ENCODE peak calls at places on chromosome 2, in eight cellular contexts. X, I, D, M, G, W, L and N are unnamed samples.

GRCh38 chr2:234158812-234159211 is 108.3 kb downstream of the SPP2 start:
- DNase-seq in D (no peak), X (no peak), G (no peak), I (no peak), W (no peak), M (peak), L (no peak), N (peak)

GRCh38 chr2:197628043-197628500 is 47.3 kb downstream of the RFTN2 start:
- DNase-seq in L (no peak), I (peak), G (peak), M (peak), D (no peak), X (no peak), W (no peak), N (no peak)

GRCh38 chr2:241069821-241070281 is 32.2 kb downstream of the MTERF4 start:
- DNase-seq in D (no peak), I (peak), W (no peak), X (no peak), M (no peak), G (no peak), L (no peak), N (no peak)

GRCh38 chr2:29322011-29322410 is 206.8 kb downstream of the CLIP4 start:
- DNase-seq in L (no peak), D (no peak), X (no peak), M (peak), W (no peak), G (no peak), I (no peak), N (no peak)

GRCh38 chr2:10269711-10270610 is 32.7 kb upstream of the HPCAL1 start:
- DNase-seq in L (no peak), G (no peak), D (peak), X (no peak), W (no peak), I (peak), M (no peak), N (no peak)

GRCh38 chr2:132420776-132421175 is 4.2 kb downstream of the GPR39 start:
- DNase-seq in D (no peak), X (no peak), W (no peak), G (no peak), I (no peak), L (no peak), M (peak), N (peak)

GRCh38 chr2:72115361-72116080 is 32.1 kb downstream of the CYP26B1 start:
- DNase-seq in D (peak), G (peak), I (no peak), L (no peak), X (no peak), M (peak), W (peak), N (peak)

GRCh38 chr2:231737761-231738160 is 29.4 kb downstream of the PTMA start:
- DNase-seq in I (no peak), D (no peak), L (no peak), X (no peak), M (no peak), W (no peak), G (no peak), N (no peak)

GRCh38 chr2:128642316-128642715 is 323.6 kb upstream of the HS6ST1 start:
- DNase-seq in L (no peak), M (no peak), W (no peak), D (no peak), I (no peak), X (no peak), G (no peak), N (no peak)

GRCh38 chr2:176856645-176857044 is 355.9 kb upstream of the HNRNPA3 start:
- DNase-seq in G (no peak), X (no peak), D (no peak), W (no peak), L (no peak), I (no peak), M (no peak), N (no peak)

GRCh38 chr2:29201979-29202378 is 86.8 kb downstream of the CLIP4 start:
- DNase-seq in G (no peak), X (no peak), M (no peak), I (no peak), L (no peak), W (no peak), D (no peak), N (no peak)

GRCh38 chr2:160442603-160443002 is 51.0 kb downstream of the RBMS1 start:
- DNase-seq in M (no peak), L (no peak), W (no peak), D (no peak), X (no peak), G (no peak), I (no peak), N (no peak)

GRCh38 chr2:203656522-203657287 is 49.7 kb upstream of the CD28 start:
- DNase-seq in I (no peak), G (no peak), L (peak), W (peak), D (peak), X (peak), M (peak), N (peak)

GRCh38 chr2:8882094-8882493 is 44.7 kb upstream of the KIDINS220 start:
- DNase-seq in I (no peak), W (no peak), L (no peak), X (peak), G (peak), M (peak), D (no peak), N (peak)

GRCh38 chr2:36777788-36778187 is 81.3 kb downstream of the VIT start:
- DNase-seq in L (no peak), X (no peak), I (no peak), D (no peak), M (no peak), W (no peak), G (no peak), N (no peak)

GRCh38 chr2:33589444-33589843 is 9.7 kb downstream of the FAM98A start:
- DNase-seq in M (no peak), G (no peak), L (no peak), X (no peak), D (no peak), I (no peak), W (peak), N (peak)

GRCh38 chr2:46674451-46674850 is 195.1 kb downstream of the TMEM247 start:
- DNase-seq in L (no peak), M (no peak), G (no peak), X (no peak), W (no peak), D (no peak), I (no peak), N (no peak)

GRCh38 chr2:70702711-70703395 is 65.1 kb downstream of the ADD2 start:
- DNase-seq in L (no peak), M (no peak), W (no peak), D (no peak), X (no peak), I (no peak), G (no peak), N (no peak)

GRCh38 chr2:105518897-105519296 is 120.0 kb upstream of the FHL2 start:
- DNase-seq in G (no peak), L (no peak), X (peak), M (no peak), I (no peak), W (no peak), D (no peak), N (peak)

GRCh38 chr2:101881131-101881530 is 110.6 kb upstream of the IL1R2 start:
- DNase-seq in I (no peak), G (no peak), L (no peak), M (peak), W (no peak), X (no peak), D (no peak), N (no peak)

GRCh38 chr2:45935791-45936622 is 284.5 kb downstream of the PRKCE start:
- DNase-seq in X (peak), L (peak), D (peak), W (peak), M (peak), I (peak), G (peak), N (peak)

GRCh38 chr2:54524236-54524991 is 68.3 kb downstream of the SPTBN1 start:
- DNase-seq in W (peak), I (no peak), M (peak), X (no peak), G (no peak), D (peak), L (no peak), N (no peak)

GRCh38 chr2:105557021-105557420 is 158.2 kb upstream of the FHL2 start:
- DNase-seq in M (no peak), L (no peak), G (no peak), D (no peak), I (peak), W (no peak), X (no peak), N (no peak)

GRCh38 chr2:207110310-207110709 is 55.4 kb downstream of the KLF7 start:
- DNase-seq in X (no peak), L (no peak), W (no peak), M (no peak), I (no peak), D (no peak), G (no peak), N (no peak)

GRCh38 chr2:200104015-200104414 is 148.6 kb downstream of the MAIP1 start:
- DNase-seq in G (no peak), D (peak), W (no peak), X (no peak), L (no peak), M (peak), I (no peak), N (peak)

GRCh38 chr2:94871226-94872087 is at the start of gene TEKT4:
- DNase-seq in M (no peak), I (peak), D (peak), W (no peak), X (no peak), L (no peak), G (no peak), N (no peak)

GRCh38 chr2:238719641-238720040 is 128.2 kb upstream of the TWIST2 start:
- DNase-seq in G (no peak), L (no peak), X (no peak), I (no peak), D (no peak), M (no peak), W (no peak), N (no peak)

GRCh38 chr2:112150851-112151250 is 12.7 kb downstream of the FBLN7 start:
- DNase-seq in X (no peak), W (no peak), I (peak), M (no peak), G (no peak), L (no peak), D (no peak), N (no peak)

GRCh38 chr2:109513749-109514588 is 99.8 kb downstream of the SEPTIN10 start:
- DNase-seq in L (no peak), W (peak), M (peak), D (peak), X (no peak), I (peak), G (no peak), N (peak)

GRCh38 chr2:64617631-64618151 is 36.0 kb downstream of the SERTAD2 start:
- DNase-seq in L (no peak), W (no peak), X (no peak), D (no peak), I (no peak), M (no peak), G (no peak), N (no peak)

GRCh38 chr2:10447300-10448207 is 573 bp downstream of the ODC1 start:
- DNase-seq in X (peak), G (no peak), I (peak), D (no peak), L (peak), W (peak), M (peak), N (peak)

GRCh38 chr2:231037731-231038482 is 584 bp downstream of the C2orf72 start:
- DNase-seq in X (no peak), M (no peak), I (no peak), G (peak), L (no peak), W (no peak), D (no peak), N (no peak)

GRCh38 chr2:189254268-189254883 is 74.8 kb upstream of the COL5A2 start:
- DNase-seq in X (no peak), L (no peak), I (peak), M (peak), G (no peak), D (no peak), W (peak), N (peak)

GRCh38 chr2:21281876-21282514 is 158.2 kb downstream of the TDRD15 start:
- DNase-seq in M (no peak), I (no peak), G (no peak), W (no peak), X (no peak), L (no peak), D (no peak), N (no peak)

GRCh38 chr2:43255249-43255960 is 29.0 kb upstream of the ZFP36L2 start:
- DNase-seq in G (no peak), D (no peak), I (no peak), L (no peak), W (no peak), M (no peak), X (peak), N (no peak)

GRCh38 chr2:10236571-10237391 is 65.9 kb upstream of the HPCAL1 start:
- DNase-seq in G (no peak), W (no peak), L (no peak), D (no peak), I (no peak), M (no peak), X (no peak), N (no peak)

GRCh38 chr2:106859498-106859897 is 26.5 kb downstream of the ST6GAL2 start:
- DNase-seq in X (no peak), W (no peak), I (no peak), G (no peak), D (no peak), L (no peak), M (no peak), N (no peak)

GRCh38 chr2:106857882-106858478 is 28.0 kb downstream of the ST6GAL2 start:
- DNase-seq in M (no peak), D (no peak), W (no peak), X (no peak), I (no peak), L (no peak), G (no peak), N (no peak)

GRCh38 chr2:106864051-106864450 is 21.9 kb downstream of the ST6GAL2 start:
- DNase-seq in I (no peak), W (no peak), M (no peak), L (no peak), X (no peak), D (no peak), G (no peak), N (no peak)

GRCh38 chr2:106863387-106863786 is 22.6 kb downstream of the ST6GAL2 start:
- DNase-seq in L (no peak), W (no peak), M (peak), G (no peak), I (no peak), X (no peak), D (no peak), N (no peak)

DNA sequence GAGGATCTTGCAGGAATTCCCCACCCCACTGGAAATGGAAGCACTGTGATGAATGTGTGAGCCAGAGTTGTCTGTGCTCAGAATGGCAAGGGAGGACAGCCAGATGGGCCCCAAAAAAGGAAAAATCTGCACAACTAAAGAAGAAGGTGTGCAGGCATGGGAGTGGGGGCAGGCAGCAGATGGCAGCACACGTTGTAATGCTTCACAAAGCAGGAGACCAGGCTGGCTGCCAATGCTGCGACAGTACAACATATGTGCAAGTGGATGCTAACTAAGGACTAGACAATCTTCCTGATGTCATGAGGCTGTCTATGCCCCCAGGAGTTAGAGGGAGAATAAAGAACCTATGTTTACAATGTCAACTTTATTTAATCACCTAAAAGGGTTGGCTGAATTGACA is 27.2 kb downstream of the ST6GAL2 start:
- DNase-seq in W (no peak), M (no peak), D (no peak), L (no peak), X (no peak), I (no peak), G (no peak), N (no peak)
- TF ChIP-seq CTCF in W (no peak), M (no peak), D (no peak), L (no peak), X (no peak), I (no peak), G (no peak), N (no peak)

GRCh38 chr2:20223345-20224190 is 1.4 kb downstream of the SDC1 start:
- DNase-seq in L (no peak), I (no peak), X (peak), G (peak), W (peak), M (peak), D (peak), N (peak)
- TF ChIP-seq CTCF in L (no peak), I (no peak), X (peak), G (peak), W (no peak), M (no peak), D (peak), N (no peak)

DNA sequence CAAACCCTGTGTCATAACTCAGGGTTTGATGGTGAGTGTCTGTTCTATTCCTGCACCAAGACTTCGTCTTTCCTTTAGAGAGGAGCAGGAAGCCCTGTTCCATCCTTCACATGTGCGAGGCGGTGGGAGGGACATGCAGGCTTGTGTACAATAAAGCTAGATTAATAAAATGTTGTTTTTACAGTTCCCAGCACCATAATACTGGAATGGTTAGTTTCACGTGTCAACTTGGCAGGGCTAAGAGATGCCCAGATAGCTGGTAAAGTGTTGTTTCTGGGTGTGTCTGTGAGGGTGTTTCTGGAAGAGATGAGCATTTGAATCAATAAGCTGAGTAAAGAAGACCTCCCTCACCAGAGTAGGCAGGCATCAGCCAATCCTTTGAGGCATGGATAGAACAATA is 48.8 kb upstream of the NPAS2 start:
- DNase-seq in W (no peak), I (no peak), D (no peak), M (no peak), X (no peak), L (no peak), G (no peak), N (no peak)
- TF ChIP-seq CTCF in W (no peak), I (no peak), D (no peak), M (no peak), X (no peak), L (no peak), G (no peak), N (no peak)

DNA sequence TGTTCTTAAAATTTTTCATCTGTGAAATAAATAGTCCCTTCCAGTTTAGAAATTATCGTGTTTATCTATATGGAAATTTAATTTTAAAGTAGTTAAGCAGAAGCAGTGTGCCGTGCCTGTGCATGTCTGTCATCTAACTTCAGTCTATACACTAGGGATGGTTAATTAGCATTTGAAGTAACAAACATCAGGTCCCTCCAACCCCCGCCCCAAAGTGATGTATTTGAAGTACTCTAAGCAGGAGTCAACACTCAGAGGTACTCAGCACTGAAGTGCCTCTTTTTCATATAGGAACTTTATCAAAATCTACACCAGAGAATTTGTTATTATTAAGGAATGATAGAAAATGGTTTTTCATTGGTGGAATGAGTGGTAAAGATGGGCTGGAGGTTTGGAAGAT is 33.0 kb downstream of the LANCL1 start:
- DNase-seq in I (no peak), G (no peak), W (no peak), D (no peak), M (no peak), X (no peak), L (no peak), N (no peak)
- TF ChIP-seq CTCF in I (no peak), G (no peak), W (no peak), D (no peak), M (no peak), X (no peak), L (no peak), N (no peak)

DNA sequence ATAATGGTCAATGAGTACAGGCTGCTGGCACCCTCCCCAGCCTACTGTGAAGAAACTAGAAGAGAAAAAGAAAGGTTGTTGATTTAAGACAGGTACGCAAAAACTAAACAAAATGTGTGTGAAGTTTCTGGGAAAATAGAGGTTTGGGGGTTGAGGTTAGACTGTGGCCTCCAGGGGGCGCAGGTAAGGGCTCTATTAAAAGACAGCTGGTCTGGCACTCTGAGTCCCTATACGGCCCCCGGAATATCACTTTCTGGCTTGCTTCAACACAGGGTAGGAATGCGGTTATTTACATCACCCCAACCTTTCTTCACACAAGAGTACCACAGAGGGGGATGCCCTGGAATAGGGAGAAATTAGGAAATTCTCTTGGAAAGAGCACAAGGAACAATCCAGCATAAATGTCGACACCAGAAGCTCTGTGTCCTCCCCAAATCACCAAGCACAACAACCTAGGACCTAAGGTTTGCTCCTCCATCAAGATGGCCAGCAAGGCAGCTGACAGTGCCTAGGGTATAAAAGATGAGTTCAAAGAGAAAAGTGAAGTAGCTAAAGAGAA is 480.8 kb upstream of the KLHL29 start:
- DNase-seq in X (peak), D (peak), G (peak), M (peak), W (peak), I (no peak), L (peak), N (peak)
- TF ChIP-seq CTCF in X (peak), D (peak), G (peak), M (peak), W (no peak), I (peak), L (peak), N (peak)

GRCh38 chr2:108369153-108369552 is 8.6 kb upstream of the SULT1C4 start:
- DNase-seq in X (no peak), W (no peak), L (no peak), D (no peak), G (no peak), M (no peak), I (no peak), N (no peak)
- TF ChIP-seq CTCF in X (peak), W (no peak), L (peak), D (no peak), G (no peak), M (no peak), I (no peak), N (no peak)

GRCh38 chr2:178109813-178110212 is 2.4 kb upstream of the RBM45 start:
- DNase-seq in W (no peak), M (peak), G (no peak), I (no peak), X (peak), D (no peak), L (peak), N (peak)

GRCh38 chr2:178114462-178114861 is 2.2 kb downstream of the RBM45 start:
- DNase-seq in L (no peak), W (no peak), I (no peak), G (no peak), D (no peak), M (no peak), X (no peak), N (no peak)

GRCh38 chr2:178111743-178112142 is 494 bp upstream of the RBM45 start:
- DNase-seq in D (no peak), M (no peak), I (no peak), X (no peak), W (no peak), G (no peak), L (no peak), N (no peak)

GRCh38 chr2:178110681-178111080 is 1.6 kb upstream of the RBM45 start:
- DNase-seq in X (no peak), D (no peak), M (no peak), L (no peak), G (no peak), I (no peak), W (no peak), N (no peak)

GRCh38 chr2:178112202-178113152 is at the start of gene RBM45:
- DNase-seq in M (peak), W (peak), X (peak), L (peak), I (peak), G (peak), D (peak), N (peak)
- TF ChIP-seq CTCF in M (peak), W (peak), X (peak), L (peak), I (peak), G (peak), D (peak), N (peak)

GRCh38 chr2:235478609-235479008 is 15.2 kb upstream of the AGAP1 start:
- DNase-seq in D (no peak), M (no peak), G (no peak), X (no peak), W (no peak), I (no peak), L (no peak), N (no peak)
- TF ChIP-seq CTCF in D (no peak), M (no peak), G (no peak), X (no peak), W (no peak), I (no peak), L (no peak), N (no peak)